ENCODE peak calls at places on chromosome 10, in nine cellular contexts. Q, U, C, L, N, V, E, Y and T are unnamed samples.

GRCh38 chr10:44356139-44357115 is 28.5 kb downstream of the CXCL12 start:
- DNase-seq in Y (no peak), Q (no peak), E (no peak), L (no peak), C (no peak), N (no peak), V (no peak), U (no peak), T (no peak)

GRCh38 chr10:106997721-106998120 is 166.8 kb downstream of the SORCS1 start:
- DNase-seq in E (no peak), V (no peak), N (no peak), C (no peak), U (peak), Q (no peak), Y (no peak), L (no peak), T (no peak)

GRCh38 chr10:100866010-100866409 is 46.8 kb upstream of the SLF2 start:
- DNase-seq in Q (no peak), E (no peak), V (no peak), N (no peak), U (no peak), Y (no peak), C (no peak), L (no peak), T (no peak)

GRCh38 chr10:98361131-98361633 is 53.8 kb downstream of the PYROXD2 start:
- DNase-seq in E (no peak), N (no peak), L (no peak), V (peak), Y (peak), C (peak), Q (peak), U (no peak), T (peak)

GRCh38 chr10:1240341-1240775 is 184.2 kb downstream of the WDR37 start:
- DNase-seq in E (no peak), N (no peak), Y (no peak), U (peak), V (no peak), Q (peak), C (no peak), L (no peak), T (no peak)

GRCh38 chr10:71975891-71976725 is 11.9 kb downstream of the CHST3 start:
- DNase-seq in C (no peak), Q (no peak), E (peak), N (no peak), V (no peak), U (no peak), L (peak), Y (peak), T (no peak)

GRCh38 chr10:127196227-127196954 is at the start of gene INSYN2A:
- DNase-seq in L (no peak), U (peak), C (peak), E (peak), Y (peak), V (no peak), Q (no peak), N (no peak), T (no peak)

GRCh38 chr10:96585726-96586418 is 940 bp downstream of the TM9SF3 start:
- DNase-seq in V (no peak), Y (peak), E (no peak), L (no peak), Q (peak), N (peak), C (no peak), U (no peak), T (no peak)

GRCh38 chr10:855079-855478 is 76.4 kb downstream of the LARP4B start:
- DNase-seq in C (no peak), V (no peak), L (no peak), N (no peak), U (no peak), E (no peak), Y (no peak), Q (no peak), T (no peak)

GRCh38 chr10:98074315-98074911 is 44.0 kb upstream of the CRTAC1 start:
- DNase-seq in N (peak), E (no peak), Q (no peak), V (no peak), L (no peak), C (no peak), U (no peak), Y (no peak), T (peak)

GRCh38 chr10:105023223-105023622 is 382.1 kb downstream of the SORCS3 start:
- DNase-seq in N (no peak), Y (no peak), L (no peak), V (no peak), Q (no peak), C (no peak), U (no peak), E (no peak), T (no peak)

GRCh38 chr10:52577047-52577446 is 195.5 kb downstream of the MBL2 start:
- DNase-seq in L (no peak), V (no peak), E (no peak), Y (no peak), C (no peak), Q (no peak), N (no peak), U (no peak), T (no peak)

GRCh38 chr10:103599211-103599610 is 105.7 kb downstream of the NEURL1 start:
- DNase-seq in V (no peak), L (no peak), C (no peak), N (no peak), E (no peak), Y (no peak), Q (no peak), U (no peak), T (no peak)

GRCh38 chr10:84196941-84197340 is 2.6 kb downstream of the CDHR1 start:
- DNase-seq in V (no peak), Q (no peak), L (no peak), Y (no peak), U (no peak), E (no peak), C (no peak), N (no peak), T (no peak)

GRCh38 chr10:71817831-71818268 is 33.2 kb downstream of the PSAP start:
- DNase-seq in C (no peak), E (no peak), U (no peak), N (no peak), Y (no peak), V (no peak), Q (no peak), L (no peak), T (no peak)

GRCh38 chr10:34612446-34612845 is 202.7 kb downstream of the PARD3 start:
- DNase-seq in Q (no peak), C (no peak), V (no peak), E (no peak), U (no peak), Y (no peak), L (no peak), N (no peak), T (no peak)

GRCh38 chr10:62188021-62188616 is 80.5 kb downstream of the RTKN2 start:
- DNase-seq in L (no peak), Y (no peak), V (no peak), U (no peak), E (no peak), Q (no peak), N (no peak), C (no peak), T (no peak)

GRCh38 chr10:44627591-44628354 is 242.9 kb upstream of the CXCL12 start:
- DNase-seq in L (no peak), Y (no peak), E (no peak), C (no peak), U (no peak), N (no peak), Q (no peak), V (no peak), T (no peak)

GRCh38 chr10:93749218-93749799 is 8.4 kb upstream of the LGI1 start:
- DNase-seq in L (no peak), N (no peak), C (no peak), Q (no peak), U (no peak), E (no peak), Y (peak), V (no peak), T (no peak)

GRCh38 chr10:35415505-35415904 is 79.2 kb downstream of the CCNY start:
- DNase-seq in C (no peak), U (no peak), V (no peak), Q (no peak), L (no peak), Y (no peak), N (no peak), E (no peak), T (no peak)

GRCh38 chr10:104349623-104350142 is 4.0 kb upstream of the CFAP58 start:
- DNase-seq in Q (peak), N (peak), U (no peak), C (no peak), V (peak), L (no peak), Y (no peak), E (no peak), T (no peak)

GRCh38 chr10:96470108-96470743 is 43.5 kb downstream of the TLL2 start:
- DNase-seq in C (peak), U (peak), Q (peak), Y (no peak), L (peak), V (no peak), N (peak), E (peak), T (no peak)

GRCh38 chr10:1084011-1084950 is 28.1 kb downstream of the WDR37 start:
- DNase-seq in Y (no peak), Q (no peak), V (no peak), C (no peak), U (no peak), N (no peak), E (no peak), L (no peak), T (no peak)

GRCh38 chr10:55631071-55631654 is 729.9 kb downstream of the ZWINT start:
- DNase-seq in Q (no peak), Y (peak), U (peak), C (peak), N (no peak), V (no peak), L (no peak), E (peak), T (no peak)

GRCh38 chr10:52312999-52313349 is 1.1 kb upstream of the DKK1 start:
- DNase-seq in Q (no peak), Y (no peak), E (peak), V (no peak), N (no peak), U (no peak), L (no peak), C (no peak), T (no peak)

GRCh38 chr10:69629897-69630650 is at the start of gene FAM241B:
- DNase-seq in Q (peak), N (no peak), L (peak), C (peak), V (no peak), Y (peak), U (peak), E (peak), T (no peak)

GRCh38 chr10:50794490-50794889 is 54.8 kb downstream of the ASAH2B start:
- DNase-seq in L (no peak), U (no peak), Y (no peak), E (no peak), C (no peak), Q (no peak), N (no peak), V (no peak), T (no peak)

GRCh38 chr10:57786331-57786730 is 481.4 kb downstream of the IPMK start:
- DNase-seq in V (no peak), E (no peak), C (no peak), N (no peak), Q (no peak), L (no peak), Y (no peak), U (no peak), T (no peak)

GRCh38 chr10:51074238-51075028 is at the start of gene PRKG1:
- DNase-seq in Q (no peak), U (peak), Y (peak), V (no peak), E (peak), L (no peak), N (no peak), C (peak), T (peak)

GRCh38 chr10:94279835-94280709 is 82.7 kb downstream of the NOC3L start:
- DNase-seq in E (peak), L (peak), V (peak), C (no peak), U (peak), Y (peak), N (peak), Q (peak), T (peak)

GRCh38 chr10:10644317-10645111 is 373.2 kb upstream of the CELF2 start:
- DNase-seq in U (no peak), E (no peak), Y (no peak), N (no peak), V (no peak), L (no peak), C (peak), Q (no peak), T (no peak)

DNA sequence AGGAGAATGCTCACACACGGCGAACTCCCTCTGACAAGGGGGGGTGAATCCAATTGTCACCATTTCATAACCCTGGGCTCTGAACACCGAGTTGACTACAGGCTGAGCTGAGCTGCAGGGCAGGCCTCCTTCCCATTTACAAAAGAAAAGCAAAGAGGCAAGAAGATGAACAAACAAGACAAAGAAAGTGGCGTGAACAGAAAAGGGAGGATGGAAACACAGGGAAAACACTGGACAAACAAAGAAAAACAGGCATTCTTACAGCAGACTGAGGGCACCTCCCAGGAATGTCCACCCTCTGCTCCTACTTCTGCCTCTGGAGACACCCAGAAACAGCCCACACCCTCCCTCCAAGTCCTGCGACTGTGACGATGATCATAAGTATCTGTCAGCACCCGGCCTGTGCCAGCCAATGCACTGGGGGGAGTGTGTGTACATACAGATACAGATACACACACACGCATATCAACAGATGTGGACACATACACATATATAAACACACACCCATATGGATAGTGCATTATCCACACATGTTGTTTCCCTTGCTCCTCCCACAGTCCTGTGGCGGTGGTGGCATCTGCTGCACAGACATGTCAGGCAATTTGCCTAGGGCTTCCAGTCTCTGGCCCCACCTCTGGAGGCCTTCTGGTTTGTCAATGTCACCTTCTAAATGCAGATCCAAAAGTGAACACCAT is 66.2 kb downstream of the FAM53B start:
- DNase-seq in V (no peak), N (no peak), C (no peak), Q (no peak), L (no peak), E (no peak), U (peak), Y (no peak), T (peak)
- H3K4me3 ChIP-seq in V (no peak), N (no peak), C (no peak), Q (no peak), L (no peak), E (no peak), U (no peak), Y (no peak), T (no peak)

DNA sequence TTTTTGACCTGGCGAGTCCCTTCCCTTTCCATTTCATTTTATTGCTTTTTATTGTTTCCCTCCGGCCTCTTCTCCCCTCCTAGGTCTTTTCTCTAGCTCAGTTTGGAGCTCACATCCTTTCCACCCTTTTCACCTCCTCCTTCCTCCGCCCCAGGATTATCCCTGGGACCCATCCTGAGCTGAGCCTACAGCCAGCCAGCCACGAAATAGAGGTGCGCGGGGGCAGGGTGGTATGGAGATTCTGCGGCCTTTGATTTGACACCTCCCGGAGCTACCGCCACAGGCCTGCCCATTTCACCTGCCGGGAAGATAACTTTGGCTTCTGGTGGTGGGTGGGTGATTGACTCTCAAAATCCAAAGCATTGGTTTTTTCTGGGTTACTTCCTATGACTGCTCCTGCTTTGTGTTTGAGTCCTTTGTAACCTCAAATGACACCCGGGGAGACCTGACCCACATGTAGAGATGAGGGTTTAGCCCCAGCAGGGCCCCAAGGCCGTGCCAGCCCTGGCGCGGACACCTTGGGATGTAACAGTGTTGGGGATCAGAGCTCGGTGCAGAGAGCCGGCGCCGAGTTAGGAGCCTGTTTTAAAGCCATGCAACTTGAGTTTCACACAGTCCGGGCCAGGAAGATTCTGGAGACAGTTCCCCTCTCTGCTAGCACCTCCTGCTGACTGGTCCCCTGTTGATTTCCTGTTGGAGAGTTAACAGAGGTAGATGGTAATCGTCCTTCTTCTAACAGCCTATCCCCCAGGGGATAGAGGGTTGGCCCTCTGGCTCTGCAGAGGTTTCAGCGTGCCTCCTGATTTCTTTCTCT is 1.5 kb downstream of the DUSP5 start:
- DNase-seq in N (peak), C (no peak), Q (peak), L (no peak), U (no peak), E (no peak), Y (peak), V (peak), T (no peak)
- TF ChIP-seq CTCF in N (peak), C (no peak), Q (peak), L (no peak), U (peak), E (peak), Y (no peak), V (peak), T (peak)

DNA sequence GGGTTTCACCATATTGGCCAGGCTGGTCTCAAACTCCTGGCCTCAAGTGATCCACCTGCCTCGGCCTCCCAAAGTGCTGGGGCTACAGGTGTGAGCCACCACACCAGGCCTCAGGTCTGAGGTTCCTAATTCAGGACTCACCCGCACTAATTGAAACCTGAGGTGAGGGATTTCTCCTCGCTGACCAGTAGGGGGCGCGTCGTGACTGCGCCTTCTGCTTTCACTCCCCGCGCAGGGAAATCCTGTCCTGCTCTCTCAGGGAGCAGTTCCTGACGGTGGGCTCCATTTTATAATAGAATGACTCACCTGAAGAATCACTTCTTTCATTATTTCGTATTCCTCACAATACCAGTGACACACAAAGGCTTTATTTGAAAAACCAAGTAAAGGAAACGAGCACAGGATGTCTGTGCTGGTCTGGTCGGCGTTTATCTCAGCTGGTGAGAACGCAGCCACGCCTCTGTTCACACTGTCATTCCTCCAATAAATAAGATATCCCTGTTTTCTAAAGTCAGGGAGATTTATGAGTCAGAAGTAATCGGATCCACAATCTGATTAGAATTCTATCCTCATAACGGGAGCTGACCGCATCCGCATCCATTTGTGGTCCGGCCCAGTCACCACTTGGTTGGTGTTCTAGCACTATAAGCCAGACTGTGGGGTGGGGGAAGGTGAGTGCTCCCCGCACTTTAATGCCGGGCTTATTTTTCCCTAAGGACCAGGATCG is 35.4 kb downstream of the BAG3 start:
- DNase-seq in C (peak), L (peak), V (no peak), U (peak), Y (peak), Q (peak), E (peak), N (peak), T (no peak)
- H3K4me3 ChIP-seq in C (peak), L (no peak), V (no peak), U (peak), Y (peak), Q (no peak), E (no peak), N (no peak), T (peak)

GRCh38 chr10:131187274-131187673 is 124.2 kb downstream of the TCERG1L start:
- DNase-seq in N (no peak), Y (no peak), V (no peak), C (no peak), L (no peak), U (no peak), E (no peak), Q (no peak), T (no peak)
- TF ChIP-seq CTCF in N (no peak), Y (no peak), V (no peak), C (no peak), L (no peak), U (no peak), E (no peak), Q (no peak), T (no peak)

GRCh38 chr10:80202934-80203834 is 2.2 kb downstream of the ANXA11 start:
- DNase-seq in Q (peak), E (no peak), C (no peak), L (peak), Y (peak), N (peak), V (peak), U (no peak), T (peak)
- H3K4me3 ChIP-seq in Q (peak), E (peak), C (peak), L (peak), Y (peak), N (peak), V (peak), U (no peak), T (peak)

DNA sequence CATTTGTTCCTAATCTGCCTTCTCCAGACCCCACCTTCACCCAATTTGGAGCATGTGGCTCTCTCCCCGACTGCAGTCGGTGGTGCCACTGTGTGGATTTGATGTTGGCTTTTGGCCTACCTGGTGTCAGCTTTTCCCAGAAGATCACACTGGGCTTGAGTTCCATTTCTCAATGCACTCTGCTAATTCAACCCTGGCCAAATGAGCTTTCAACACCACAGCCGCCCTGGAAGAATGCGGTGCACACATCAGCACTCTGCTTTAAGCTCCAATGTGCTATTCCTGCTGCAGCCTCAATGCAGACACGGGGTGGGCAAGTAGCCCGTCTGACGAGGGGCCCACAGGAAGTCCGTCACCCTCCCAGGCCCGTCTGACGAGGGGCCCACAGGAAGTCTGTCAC is 64.6 kb downstream of the ASB13 start:
- DNase-seq in L (no peak), E (no peak), V (no peak), N (no peak), Q (no peak), C (no peak), Y (no peak), U (no peak), T (no peak)
- TF ChIP-seq CTCF in L (no peak), E (no peak), V (no peak), N (no peak), Q (no peak), C (no peak), Y (no peak), U (no peak), T (no peak)

GRCh38 chr10:129756912-129757861 is 206.9 kb downstream of the EBF3 start:
- DNase-seq in L (no peak), N (no peak), Q (no peak), Y (no peak), C (peak), V (no peak), U (no peak), E (no peak), T (no peak)
- H3K4me3 ChIP-seq in L (no peak), N (no peak), Q (no peak), Y (no peak), C (peak), V (no peak), U (no peak), E (no peak), T (no peak)